ENCODE peak calls at places on chromosome 19, in four cellular contexts. V, Y, G and P are unnamed samples.

GRCh38 chr19:1141944-1142343 is 32.1 kb downstream of the SBNO2 start:
- DNase-seq in Y (no peak), G (no peak), V (no peak), P (no peak)

GRCh38 chr19:40650749-40651305 is 39.6 kb downstream of the NUMBL start:
- DNase-seq in G (peak; percentile 83), V (peak; percentile 40), Y (peak; percentile 85), P (peak; percentile 73)

GRCh38 chr19:42207767-42208259 is 9.7 kb downstream of the DEDD2 start:
- DNase-seq in Y (no peak), G (peak; percentile 84), V (peak; percentile 77), P (peak; percentile 79)

GRCh38 chr19:3516675-3517207 is 10.6 kb downstream of the FZR1 start:
- DNase-seq in V (no peak), Y (no peak), G (no peak), P (no peak)

GRCh38 chr19:48644839-48645651 is 942 bp downstream of the CA11 start:
- DNase-seq in Y (peak; percentile 91), G (peak; percentile 78), V (no peak), P (peak; percentile 74)

GRCh38 chr19:33231511-33231910 is 5.9 kb upstream of the SLC7A10 start:
- DNase-seq in Y (no peak), V (no peak), G (peak; percentile 53), P (no peak)

GRCh38 chr19:28878862-28879566 is 333.9 kb downstream of the UQCRFS1 start:
- DNase-seq in G (peak; percentile 86), Y (peak; percentile 74), V (peak; percentile 33), P (peak; percentile 33)

GRCh38 chr19:13962738-13963602 is 10.7 kb downstream of the DCAF15 start:
- DNase-seq in G (no peak), V (no peak), Y (no peak), P (peak; percentile 66)

GRCh38 chr19:46954502-46955004 is 65.1 kb upstream of the NPAS1 start:
- DNase-seq in Y (no peak), V (no peak), G (no peak), P (no peak)

GRCh38 chr19:58196911-58197616 is 14.2 kb downstream of the ZNF274 start:
- DNase-seq in V (no peak), G (peak; percentile 55), Y (no peak), P (peak; percentile 58)

GRCh38 chr19:20367811-20368294 is 197.7 kb downstream of the ZNF737 start:
- DNase-seq in G (no peak), V (no peak), Y (no peak), P (no peak)

GRCh38 chr19:47485210-47485609 is 1.2 kb upstream of the KPTN start:
- DNase-seq in G (no peak), V (no peak), Y (no peak), P (no peak)

GRCh38 chr19:6138511-6138910 is 3.0 kb downstream of the ACSBG2 start:
- DNase-seq in Y (no peak), G (no peak), V (no peak), P (no peak)

GRCh38 chr19:30074096-30074495 is 132.1 kb downstream of the URI1 start:
- DNase-seq in Y (peak; percentile 27), V (no peak), G (no peak), P (no peak)

GRCh38 chr19:45515081-45515624 is 7.9 kb downstream of the VASP start:
- DNase-seq in G (no peak), V (no peak), Y (no peak), P (no peak)

GRCh38 chr19:6064016-6064702 is 46.1 kb downstream of the RFX2 start:
- DNase-seq in Y (peak; percentile 64), V (no peak), G (no peak), P (no peak)

GRCh38 chr19:21434967-21435544 is 38.1 kb downstream of the ZNF493 start:
- DNase-seq in Y (no peak), G (no peak), V (no peak), P (no peak)

GRCh38 chr19:8585894-8586750 is 8.9 kb upstream of the MYO1F start:
- DNase-seq in V (no peak), G (peak; percentile 44), Y (no peak), P (no peak)

GRCh38 chr19:31257025-31257424 is 92.2 kb downstream of the TSHZ3 start:
- DNase-seq in V (no peak), Y (no peak), G (no peak), P (no peak)

GRCh38 chr19:9070066-9070465 is 16.8 kb upstream of the OR1M1 start:
- DNase-seq in Y (no peak), V (no peak), G (no peak), P (no peak)

GRCh38 chr19:2561221-2561620 is 85.3 kb downstream of the GADD45B start:
- DNase-seq in G (no peak), V (no peak), Y (no peak), P (no peak)

GRCh38 chr19:15479391-15480345 is at the start of gene PGLYRP2:
- DNase-seq in Y (no peak), V (no peak), G (no peak), P (no peak)

GRCh38 chr19:32718286-32718685 is 1.3 kb upstream of the TDRD12 start:
- DNase-seq in G (no peak), Y (no peak), V (no peak), P (no peak)

GRCh38 chr19:10800488-10800887 is 35.5 kb downstream of the TMED1 start:
- DNase-seq in G (no peak), Y (no peak), V (no peak), P (no peak)

GRCh38 chr19:16791942-16792341 is 37.3 kb upstream of the SIN3B start:
- DNase-seq in V (no peak), G (no peak), Y (no peak), P (no peak)

GRCh38 chr19:31611348-31611877 is 262.2 kb upstream of the TSHZ3 start:
- DNase-seq in Y (no peak), G (no peak), V (no peak), P (no peak)

GRCh38 chr19:33344210-33344609 is 29.3 kb upstream of the CEBPG start:
- DNase-seq in V (no peak), Y (no peak), G (peak; percentile 21), P (no peak)

GRCh38 chr19:2949939-2950285 is 5.1 kb upstream of the ZNF77 start:
- DNase-seq in G (no peak), Y (no peak), V (no peak), P (peak; percentile 19)

GRCh38 chr19:4911314-4911713 is 2.0 kb downstream of the UHRF1 start:
- DNase-seq in G (no peak), V (no peak), Y (no peak), P (no peak)

GRCh38 chr19:4913996-4914735 is 4.9 kb downstream of the UHRF1 start:
- DNase-seq in G (no peak), Y (no peak), V (no peak), P (no peak)

GRCh38 chr19:4911786-4912672 is 2.7 kb downstream of the UHRF1 start:
- DNase-seq in V (peak; percentile 100), Y (peak; percentile 94), G (peak; percentile 100), P (peak; percentile 99)

GRCh38 chr19:4914736-4915501 is 5.6 kb downstream of the UHRF1 start:
- DNase-seq in G (peak; percentile 82), V (peak; percentile 89), Y (no peak), P (peak; percentile 84)

GRCh38 chr19:4916292-4917082 is 7.2 kb downstream of the UHRF1 start:
- DNase-seq in Y (no peak), V (no peak), G (no peak), P (no peak)
- TF ChIP-seq CTCF in Y (no peak), V (no peak), G (no peak), P (no peak)

DNA sequence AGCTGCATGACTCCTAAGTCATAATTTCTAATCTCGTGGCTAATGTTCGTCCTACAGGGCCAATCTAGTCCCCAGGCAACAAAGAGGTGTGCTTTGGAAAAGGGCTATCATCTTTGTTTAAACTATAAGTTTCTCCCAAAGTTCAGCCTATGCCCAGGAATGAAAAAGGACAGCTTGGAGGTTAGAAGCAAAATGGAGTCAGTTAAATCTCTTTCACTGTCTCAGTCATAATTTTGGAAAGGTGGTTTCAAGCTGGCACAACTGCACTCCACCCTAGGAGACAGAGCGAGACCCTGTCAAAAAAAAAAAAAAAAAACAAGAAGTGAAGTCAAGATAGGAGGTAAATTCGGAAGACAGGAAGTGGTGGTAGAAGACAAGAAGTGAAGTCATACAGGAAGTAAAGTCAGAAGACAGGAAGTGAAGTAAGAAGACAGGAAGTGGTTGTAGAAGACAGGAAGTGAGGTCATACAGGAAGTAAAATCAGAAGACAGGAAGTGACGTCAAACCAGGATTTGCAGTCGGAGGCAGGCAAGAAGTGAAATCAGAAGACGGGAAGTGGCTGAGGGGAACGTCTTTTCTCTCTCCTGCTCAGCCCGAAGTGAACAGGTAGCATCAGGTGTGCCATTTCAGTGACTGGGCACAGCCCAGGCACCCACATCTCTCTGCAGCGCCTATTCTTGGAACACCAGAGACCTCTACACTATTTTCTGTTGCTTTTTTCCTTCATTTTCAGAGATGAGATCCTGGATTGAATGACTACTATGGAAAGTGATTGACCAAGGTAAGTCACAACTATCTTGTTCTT is 32.2 kb downstream of the GP6 start:
- DNase-seq in V (peak; percentile 25), G (peak; percentile 65), Y (no peak), P (peak; percentile 48)
- H3K4me3 ChIP-seq in V (no peak overlapping the region), G (no peak overlapping the region), Y (peak overlapping the region; percentile 33), P (peak overlapping the region; percentile 42)

DNA sequence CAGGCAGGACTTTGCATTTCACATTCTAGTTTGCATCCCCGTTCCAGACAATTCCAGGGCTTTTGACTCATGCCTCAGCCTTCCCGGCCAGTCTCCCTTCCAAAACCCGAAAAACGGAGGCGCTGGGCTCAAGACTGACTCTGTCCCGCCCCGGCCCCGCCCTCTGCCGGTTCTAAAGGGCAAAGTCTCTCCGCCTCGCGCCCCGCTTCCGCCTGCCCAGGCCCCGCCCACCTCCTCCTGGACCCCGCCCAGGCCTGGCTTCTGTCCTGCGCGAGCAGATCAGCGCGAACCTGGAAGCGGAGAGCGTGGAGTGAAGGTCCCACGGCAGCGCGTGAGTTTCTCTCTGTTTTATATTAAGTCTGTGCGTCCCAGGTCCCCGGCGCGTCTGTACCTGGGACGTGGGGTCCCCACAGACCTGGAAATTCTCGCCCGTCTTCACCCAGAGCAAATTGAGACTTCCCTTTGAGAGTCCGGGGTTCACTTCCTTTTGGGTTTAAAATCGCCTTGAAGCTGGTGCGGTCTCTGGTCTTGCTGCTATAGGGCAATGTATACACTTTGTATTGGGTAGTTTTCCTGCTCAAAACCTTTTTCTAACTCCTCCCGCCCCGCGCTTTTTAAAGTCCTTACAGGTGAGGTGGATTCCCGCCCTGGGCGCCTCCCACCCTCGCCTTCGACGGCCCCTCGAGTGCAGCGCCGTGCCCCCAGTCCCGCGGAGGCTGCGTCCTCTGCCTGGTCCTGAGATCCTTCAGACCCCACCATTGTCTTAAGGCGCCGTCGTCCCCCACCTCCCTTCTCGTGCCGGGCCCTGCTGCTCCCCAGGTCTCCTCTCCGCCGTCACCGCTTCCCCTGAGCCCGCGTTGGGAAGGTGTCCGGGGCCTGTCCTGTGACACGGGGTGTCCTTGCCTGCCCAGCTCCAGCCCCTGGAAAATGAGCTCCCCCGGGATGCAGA is 31.2 kb downstream of the ZNF701 start:
- DNase-seq in G (peak; percentile 92), V (peak; percentile 26), Y (peak; percentile 98), P (peak; percentile 90)
- TF ChIP-seq CTCF in G (peak; percentile 44), V (peak; percentile 14), Y (peak; percentile 20), P (peak; percentile 37)

DNA sequence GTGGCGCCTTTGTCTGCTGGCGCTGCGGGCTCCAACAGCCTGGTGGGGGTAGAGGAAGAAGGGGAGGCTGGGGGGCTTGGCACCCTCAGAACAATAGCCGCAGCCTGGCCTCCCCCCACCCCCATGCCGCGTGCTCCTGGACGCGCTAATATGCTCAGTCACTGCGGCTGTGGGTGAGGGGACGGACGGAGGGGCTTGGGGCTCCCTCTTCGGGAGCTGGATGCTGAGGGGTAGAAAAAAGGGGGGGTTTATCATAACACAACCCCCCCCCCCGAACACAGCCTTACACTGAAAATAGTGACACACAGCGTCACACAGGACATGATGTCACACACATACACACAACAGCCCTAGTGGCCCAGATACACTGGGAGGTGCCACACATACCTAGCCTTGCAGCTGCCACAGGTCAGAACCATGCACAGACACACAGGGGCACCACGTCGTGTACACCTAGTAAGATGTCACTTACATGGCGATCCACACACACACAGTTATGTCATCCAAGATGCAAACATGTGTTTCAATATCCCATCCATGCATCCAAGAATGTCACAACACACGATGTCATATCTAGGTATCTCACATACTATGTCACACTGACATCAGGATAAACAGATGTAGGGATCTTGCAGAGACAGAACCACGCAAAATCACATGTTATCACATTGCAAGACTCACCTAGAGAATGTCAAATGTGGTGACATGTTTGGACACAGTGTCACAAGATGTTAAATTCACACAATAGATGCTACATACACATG is 760 bp downstream of the MAST1 start:
- DNase-seq in V (no peak), G (no peak), Y (no peak), P (no peak)
- H3K4me3 ChIP-seq in V (peak overlapping the region; percentile 35), G (no peak overlapping the region), Y (no peak overlapping the region), P (no peak overlapping the region)